ENCODE peak calls at places on chromosomes 13 and 19, in ten cellular contexts. I is effector memory CD4-positive, alpha-beta T cell; Y is heart right ventricle; R is thoracic aorta; G is cardiac muscle cell; X is fibroblast of lung; D is lower lobe of right lung; M is SJCRH30; C is neural progenitor cell; T is kidney. A is an unnamed sample.

GRCh38 chr19:55454787-55455243 is 6.6 kb downstream of the ISOC2 start:
- DNase-seq in I (no peak), Y (no peak), R (no peak), G (peak; percentile 54), X (no peak), D (no peak), M (peak; percentile 63), C (peak; percentile 71), T (no peak), A (peak; percentile 71)

GRCh38 chr13:65307056-65307455 is 1923.1 kb downstream of the PCDH9 start:
- DNase-seq in I (no peak), Y (no peak), R (no peak), G (no peak), X (no peak), D (no peak), M (no peak), C (no peak), T (no peak), A (no peak)

GRCh38 chr13:74346960-74347359 is 212.8 kb upstream of the KLF12 start:
- DNase-seq in I (no peak), Y (no peak), R (no peak), G (peak; percentile 79), X (no peak), D (no peak), M (no peak), C (no peak), T (no peak), A (no peak)

GRCh38 chr13:32846020-32846451 is 170.2 kb upstream of the KL start:
- DNase-seq in I (no peak), Y (no peak), R (no peak), G (no peak), X (no peak), D (no peak), M (no peak), C (no peak), T (no peak), A (no peak)

GRCh38 chr13:54305377-54305776 is 1276.8 kb downstream of the OLFM4 start:
- DNase-seq in I (no peak), Y (no peak), R (no peak), G (no peak), X (no peak), D (no peak), M (peak; percentile 3), C (no peak), T (no peak), A (no peak)

GRCh38 chr13:49996166-49996915 is 501 bp upstream of the TRIM13 start:
- DNase-seq in I (peak; percentile 76), Y (peak; percentile 93), R (peak; percentile 54), G (peak; percentile 96), X (peak; percentile 93), D (peak; percentile 96), M (peak; percentile 78), C (peak; percentile 98), T (peak; percentile 98), A (peak; percentile 95)

GRCh38 chr13:74325106-74325505 is 190.9 kb upstream of the KLF12 start:
- DNase-seq in I (no peak), Y (peak; percentile 35), R (no peak), G (peak; percentile 18), X (peak; percentile 84), D (no peak), M (peak; percentile 81), C (no peak), T (no peak), A (no peak)

GRCh38 chr13:43441464-43441863 is 345.3 kb downstream of the ENOX1 start:
- DNase-seq in I (no peak), Y (no peak), R (no peak), G (no peak), X (no peak), D (no peak), M (no peak), C (no peak), T (no peak), A (no peak)

GRCh38 chr13:106449096-106449495 is 86.4 kb downstream of the EFNB2 start:
- DNase-seq in I (no peak), Y (no peak), R (no peak), G (no peak), X (no peak), D (no peak), M (no peak), C (no peak), T (no peak), A (no peak)

GRCh38 chr13:43273362-43273761 is 250.0 kb downstream of the DNAJC15 start:
- DNase-seq in I (no peak), Y (no peak), R (no peak), G (no peak), X (peak; percentile 79), D (no peak), M (peak; percentile 62), C (no peak), T (no peak), A (no peak)

GRCh38 chr19:38250821-38251563 is 5.2 kb downstream of the PPP1R14A start:
- DNase-seq in I (no peak), Y (peak; percentile 91), R (peak; percentile 61), G (peak; percentile 13), X (no peak), D (peak; percentile 56), M (peak; percentile 49), C (no peak), T (peak; percentile 96), A (no peak)

GRCh38 chr13:106072014-106072413 is 463.4 kb downstream of the EFNB2 start:
- DNase-seq in I (no peak), Y (no peak), R (no peak), G (no peak), X (no peak), D (no peak), M (no peak), C (no peak), T (no peak), A (no peak)

GRCh38 chr19:2949939-2950285 is 5.1 kb upstream of the ZNF77 start:
- DNase-seq in I (no peak), Y (peak; percentile 84), R (no peak), G (peak; percentile 79), X (peak; percentile 63), D (no peak), M (peak; percentile 41), C (no peak), T (no peak), A (peak; percentile 13)

GRCh38 chr19:54473071-54473941 is at the start of gene CDC42EP5:
- DNase-seq in I (no peak), Y (peak; percentile 87), R (no peak), G (peak; percentile 59), X (peak; percentile 81), D (peak; percentile 59), M (peak; percentile 55), C (peak; percentile 32), T (peak; percentile 94), A (no peak)

DNA sequence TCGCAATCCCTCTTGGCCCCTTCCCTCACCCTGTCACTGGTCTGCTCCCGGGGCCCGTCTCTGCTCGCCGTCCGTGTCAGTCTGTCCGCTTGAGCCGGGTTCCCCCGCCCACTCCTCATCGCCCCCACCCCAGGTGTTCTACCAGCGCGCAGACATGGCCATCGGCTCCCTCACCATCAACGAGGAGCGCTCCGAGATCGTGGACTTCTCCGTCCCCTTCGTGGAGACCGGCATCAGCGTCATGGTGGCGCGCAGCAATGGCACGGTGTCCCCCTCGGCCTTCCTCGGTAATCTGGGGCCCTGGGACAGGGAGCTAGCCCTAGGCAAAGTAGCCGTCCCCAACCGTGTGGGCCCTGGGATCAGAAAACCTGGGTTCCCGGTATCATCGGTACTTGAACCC is 22.4 kb downstream of the GRIN2D start:
- DNase-seq in I (no peak), Y (no peak), R (no peak), G (no peak), X (no peak), D (no peak), M (no peak), C (no peak), T (peak; percentile 80), A (no peak)
- H3K4me3 ChIP-seq in I (no peak overlapping the region), Y (no peak overlapping the region), R (peak overlapping the region; percentile 61), G (no peak overlapping the region), X (no peak overlapping the region), D (peak overlapping the region; percentile 37), M (no peak overlapping the region), C (no peak overlapping the region), T (no peak overlapping the region), A (no peak overlapping the region)

GRCh38 chr19:322616-323015 is 22.0 kb downstream of the MIER2 start:
- DNase-seq in I (no peak), Y (no peak), R (no peak), G (no peak), X (no peak), D (no peak), M (no peak), C (no peak), T (no peak), A (no peak)

GRCh38 chr19:315811-316210 is 24.6 kb upstream of the PLPP2 start:
- DNase-seq in I (no peak), Y (no peak), R (no peak), G (no peak), X (no peak), D (no peak), M (no peak), C (no peak), T (no peak), A (no peak)

GRCh38 chr19:317710-318508 is 26.7 kb downstream of the MIER2 start:
- DNase-seq in I (no peak), Y (no peak), R (no peak), G (no peak), X (no peak), D (no peak), M (no peak), C (no peak), T (no peak), A (no peak)

GRCh38 chr19:313988-314815 is 23.0 kb upstream of the PLPP2 start:
- DNase-seq in I (no peak), Y (no peak), R (no peak), G (no peak), X (no peak), D (no peak), M (no peak), C (no peak), T (peak; percentile 59), A (no peak)

GRCh38 chr19:318509-318774 is 26.2 kb downstream of the MIER2 start:
- DNase-seq in I (no peak), Y (no peak), R (no peak), G (no peak), X (no peak), D (no peak), M (no peak), C (no peak), T (no peak), A (no peak)
- H3K4me1 ChIP-seq in I (no peaks in the 10 kb centered on the region), Y (no peaks in the 10 kb centered on the region), R (no peaks in the 10 kb centered on the region), G (no peaks in the 10 kb centered on the region), X (no peaks in the 10 kb centered on the region), D (peaks cover 5% of the 10 kb centered on the region), M (no peaks in the 10 kb centered on the region), C (no peaks in the 10 kb centered on the region), T (no peaks in the 10 kb centered on the region), A (no peaks in the 10 kb centered on the region)

DNA sequence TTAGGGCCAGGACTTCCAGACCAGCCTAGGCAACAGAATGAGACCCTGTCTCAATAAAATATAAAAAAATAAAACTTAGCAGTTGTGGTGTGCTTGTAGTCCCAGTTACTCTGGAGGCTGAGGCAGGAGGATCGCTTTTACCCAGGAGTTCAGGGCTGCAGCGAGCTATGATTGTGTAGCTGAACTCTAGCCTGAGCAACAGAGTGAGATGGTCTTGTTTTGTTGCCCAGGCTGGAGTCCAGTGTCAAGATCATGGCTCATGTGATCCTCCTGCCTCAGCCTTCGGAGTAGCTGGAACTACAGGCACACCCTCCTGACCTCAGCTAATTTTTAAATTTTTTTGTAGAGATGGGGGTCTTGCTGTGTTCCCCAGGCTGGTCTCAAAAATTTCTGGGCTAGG is 4.3 kb upstream of the JUNB start:
- DNase-seq in I (no peak), Y (no peak), R (no peak), G (no peak), X (no peak), D (no peak), M (no peak), C (no peak), T (no peak), A (no peak)
- H3K4me3 ChIP-seq in I (no peak overlapping the region), Y (no peak overlapping the region), R (no peak overlapping the region), G (no peak overlapping the region), X (no peak overlapping the region), D (no peak overlapping the region), M (no peak overlapping the region), C (no peak overlapping the region), T (no peak overlapping the region), A (no peak overlapping the region)

GRCh38 chr13:39821977-39822376 is 166.5 kb downstream of the COG6 start:
- DNase-seq in I (no peak), Y (no peak), R (no peak), G (no peak), X (no peak), D (no peak), M (no peak), C (no peak), T (no peak), A (no peak)
- H3K4me1 ChIP-seq in I (peaks cover 4% of the 10 kb centered on the region), Y (no peaks in the 10 kb centered on the region), R (no peaks in the 10 kb centered on the region), G (no peaks in the 10 kb centered on the region), X (no peaks in the 10 kb centered on the region), D (no peaks in the 10 kb centered on the region), M (peaks cover 9% of the 10 kb centered on the region), C (peaks cover 34% of the 10 kb centered on the region), T (no peaks in the 10 kb centered on the region), A (no peaks in the 10 kb centered on the region)

A was measured in HAP-1.